ENCODE peak calls at places on chromosomes 4 and X, in six cellular contexts. Y is astrocyte, E is heart right ventricle, M is PC-3, I is transverse colon, G is heart left ventricle. R is an unnamed sample. For H3K9me3, the result is how much of the 10 kb centered on the place peaks cover.

GRCh38 chr4:98314791-98315565 is 53.8 kb downstream of the RAP1GDS1 start:
- DNase-seq in Y (peak), E (no peak), M (no peak), I (no peak), G (no peak), R (no peak)

GRCh38 chr4:56386091-56386490 is 1.2 kb downstream of the AASDH start:
- DNase-seq in Y (no peak), E (no peak), M (no peak), I (no peak), G (no peak), R (no peak)

GRCh38 chrX:36961590-36961989 is 46.6 kb upstream of the FAM47C start:
- DNase-seq in Y (no peak), E (no peak), M (peak), I (no peak), G (no peak), R (no peak)

GRCh38 chr4:27007507-27007906 is 146.9 kb downstream of the STIM2 start:
- DNase-seq in Y (no peak), E (no peak), M (no peak), I (no peak), G (no peak), R (no peak)

GRCh38 chr4:75513529-75514130 is 573 bp downstream of the RCHY1 start:
- DNase-seq in Y (no peak), E (no peak), M (no peak), I (no peak), G (no peak), R (no peak)

GRCh38 chrX:9352683-9353430 is 112.0 kb upstream of the TBL1X start:
- DNase-seq in Y (peak), E (no peak), M (peak), I (peak), G (peak), R (no peak)

GRCh38 chr4:86496094-86497060 is 97.7 kb upstream of the PTPN13 start:
- DNase-seq in Y (no peak), E (peak), M (peak), I (peak), G (no peak), R (no peak)

GRCh38 chr4:6917445-6918241 is 8.0 kb downstream of the TBC1D14 start:
- DNase-seq in Y (no peak), E (peak), M (peak), I (peak), G (peak), R (peak)

GRCh38 chr4:1260418-1261106 is 11.6 kb upstream of the CTBP1 start:
- DNase-seq in Y (no peak), E (no peak), M (no peak), I (no peak), G (no peak), R (no peak)

GRCh38 chrX:41559662-41560061 is 112.5 kb downstream of the NYX start:
- DNase-seq in Y (peak), E (peak), M (no peak), I (no peak), G (no peak), R (no peak)

GRCh38 chrX:71253253-71254091 is 468 bp downstream of the ZMYM3 start:
- DNase-seq in Y (peak), E (peak), M (peak), I (peak), G (peak), R (no peak)

GRCh38 chrX:33277046-33277445 is 65.7 kb upstream of the DMD start:
- DNase-seq in Y (no peak), E (no peak), M (no peak), I (no peak), G (no peak), R (no peak)

GRCh38 chr4:104967034-104967401 is 179.7 kb upstream of the TET2 start:
- DNase-seq in Y (no peak), E (no peak), M (peak), I (peak), G (no peak), R (no peak)

GRCh38 chr4:23333556-23333945 is 556.3 kb downstream of the PPARGC1A start:
- DNase-seq in Y (peak), E (no peak), M (peak), I (no peak), G (no peak), R (no peak)

GRCh38 chr4:21882050-21882839 is 66.3 kb downstream of the KCNIP4 start:
- DNase-seq in Y (peak), E (no peak), M (peak), I (no peak), G (no peak), R (no peak)

GRCh38 chr4:151659631-151660030 is 101.2 kb downstream of the GATB start:
- DNase-seq in Y (peak), E (no peak), M (no peak), I (no peak), G (no peak), R (no peak)

GRCh38 chrX:43734444-43734843 is 78.3 kb downstream of the MAOA start:
- DNase-seq in Y (no peak), E (no peak), M (no peak), I (peak), G (no peak), R (no peak)

GRCh38 chr4:80062527-80062926 is 10.5 kb downstream of the ANTXR2 start:
- DNase-seq in Y (no peak), E (no peak), M (no peak), I (no peak), G (no peak), R (no peak)

GRCh38 chr4:40763228-40763716 is 13.5 kb downstream of the NSUN7 start:
- DNase-seq in Y (peak), E (no peak), M (no peak), I (no peak), G (no peak), R (no peak)

GRCh38 chr4:28682872-28683271 is 1822.2 kb downstream of the STIM2 start:
- DNase-seq in Y (no peak), E (no peak), M (no peak), I (no peak), G (no peak), R (no peak)

GRCh38 chr4:122861544-122861943 is 34.9 kb downstream of the FGF2 start:
- DNase-seq in Y (no peak), E (no peak), M (no peak), I (no peak), G (no peak), R (no peak)

GRCh38 chr4:13170131-13170530 is 314.0 kb downstream of the RAB28 start:
- DNase-seq in Y (peak), E (no peak), M (no peak), I (no peak), G (no peak), R (no peak)

GRCh38 chr4:151418856-151419255 is 9.9 kb downstream of the FHIP1A start:
- DNase-seq in Y (no peak), E (no peak), M (no peak), I (no peak), G (no peak), R (no peak)

GRCh38 chrX:96480081-96480480 is 204.6 kb upstream of the DIAPH2 start:
- DNase-seq in Y (peak), E (no peak), M (peak), I (no peak), G (no peak), R (no peak)

GRCh38 chr4:1648962-1649361 is 35.2 kb downstream of the FAM53A start:
- DNase-seq in Y (no peak), E (no peak), M (no peak), I (no peak), G (no peak), R (no peak)

GRCh38 chrX:53239474-53239873 is 14.5 kb upstream of the KDM5C start:
- DNase-seq in Y (no peak), E (no peak), M (peak), I (no peak), G (no peak), R (no peak)

GRCh38 chr4:161320377-161320776 is 843.4 kb downstream of the FSTL5 start:
- DNase-seq in Y (peak), E (no peak), M (peak), I (no peak), G (no peak), R (no peak)

GRCh38 chrX:69116077-69116476 is 49.2 kb downstream of the PJA1 start:
- DNase-seq in Y (no peak), E (no peak), M (peak), I (no peak), G (no peak), R (no peak)

GRCh38 chr4:5472166-5472565 is 236.2 kb downstream of the EVC2 start:
- DNase-seq in Y (no peak), E (no peak), M (no peak), I (no peak), G (no peak), R (no peak)

GRCh38 chr4:5471691-5472090 is 236.7 kb downstream of the EVC2 start:
- DNase-seq in Y (no peak), E (no peak), M (no peak), I (no peak), G (no peak), R (no peak)

GRCh38 chr4:5474756-5475155 is 233.6 kb downstream of the EVC2 start:
- DNase-seq in Y (peak), E (no peak), M (peak), I (no peak), G (no peak), R (no peak)

GRCh38 chr4:5471206-5471605 is 237.2 kb downstream of the EVC2 start:
- DNase-seq in Y (no peak), E (no peak), M (no peak), I (no peak), G (no peak), R (no peak)

GRCh38 chr4:5473125-5473524 is 235.2 kb downstream of the EVC2 start:
- DNase-seq in Y (no peak), E (no peak), M (no peak), I (no peak), G (no peak), R (no peak)
- H3K9me3 ChIP-seq in Y (under half), E (under half), M (under half), I (under half), G (under half), R (under half)

GRCh38 chr4:112898357-112899141 is 150.9 kb upstream of the ANK2 start:
- DNase-seq in Y (no peak), E (no peak), M (no peak), I (no peak), G (no peak), R (no peak)

GRCh38 chr4:112896326-112896892 is 153.0 kb upstream of the ANK2 start:
- DNase-seq in Y (no peak), E (no peak), M (no peak), I (no peak), G (no peak), R (no peak)

GRCh38 chr4:112894951-112895350 is 154.5 kb upstream of the ANK2 start:
- DNase-seq in Y (no peak), E (no peak), M (no peak), I (no peak), G (no peak), R (no peak)

GRCh38 chr4:112895785-112896184 is 153.7 kb upstream of the ANK2 start:
- DNase-seq in Y (peak), E (no peak), M (no peak), I (no peak), G (no peak), R (no peak)

DNA sequence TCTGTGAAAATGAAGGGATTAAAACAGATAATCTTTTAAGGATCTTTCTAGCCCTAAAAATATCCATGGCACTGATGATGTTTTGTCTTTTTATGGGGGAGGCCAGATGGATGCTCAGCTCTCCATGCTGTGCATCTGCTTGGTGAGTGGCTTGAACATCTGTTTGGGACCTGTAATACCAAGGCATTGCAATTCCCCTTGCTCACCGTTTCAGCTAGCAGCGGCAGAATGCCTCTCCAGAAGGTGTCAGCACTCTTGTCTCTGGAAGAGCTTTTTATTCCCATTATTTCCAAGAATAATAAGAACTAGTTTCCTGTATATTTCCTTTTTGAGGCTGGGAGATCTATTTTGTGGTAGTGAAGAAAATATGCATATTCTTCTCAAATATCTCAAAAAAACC is 151.9 kb upstream of the ANK2 start:
- DNase-seq in Y (no peak), E (no peak), M (peak), I (no peak), G (no peak), R (no peak)
- TF ChIP-seq CTCF in Y (no peak), E (no peak), M (no peak), I (no peak), G (no peak), R (no peak)

DNA sequence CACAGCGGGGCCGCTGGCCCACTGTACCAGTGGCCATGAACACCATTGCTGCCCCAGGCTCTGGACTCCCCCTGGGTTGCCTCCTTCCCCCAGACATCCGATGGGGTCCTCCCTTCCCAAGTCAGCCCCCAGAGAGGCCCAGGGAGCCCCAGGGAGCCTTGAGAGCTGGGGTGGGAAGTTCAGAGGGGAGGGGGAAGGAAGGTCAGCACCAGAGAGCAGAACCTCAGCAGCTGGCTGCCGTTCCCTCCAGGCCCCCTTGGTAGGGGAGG is 464 bp upstream of the ARHGAP4 start:
- DNase-seq in Y (no peak), E (no peak), M (no peak), I (no peak), G (no peak), R (no peak)
- H3K4me3 ChIP-seq in Y (no peak), E (peak), M (no peak), I (peak), G (peak), R (no peak)

GRCh38 chrX:151737494-151737893 is 2.9 kb downstream of the CNGA2 start:
- DNase-seq in Y (no peak), E (no peak), M (no peak), I (no peak), G (no peak), R (no peak)

GRCh38 chrX:151735219-151735618 is 673 bp downstream of the CNGA2 start:
- DNase-seq in Y (no peak), E (no peak), M (no peak), I (no peak), G (no peak), R (no peak)

GRCh38 chrX:151738751-151739150 is 4.2 kb downstream of the CNGA2 start:
- DNase-seq in Y (no peak), E (no peak), M (no peak), I (no peak), G (no peak), R (no peak)

GRCh38 chrX:151734446-151734845 is at the start of gene CNGA2:
- DNase-seq in Y (no peak), E (no peak), M (no peak), I (no peak), G (no peak), R (no peak)

GRCh38 chrX:151736685-151737084 is 2.1 kb downstream of the CNGA2 start:
- DNase-seq in Y (no peak), E (no peak), M (no peak), I (no peak), G (no peak), R (no peak)
- H3K9me3 ChIP-seq in Y (under half), E (under half), M (under half), I (under half), G (under half), R (under half)